ENCODE peak calls at places on chromosome 10, in eight cellular contexts. B is SJCRH30; Y is mammary epithelial cell; I is activated gamma-delta T cell treated with anti-CD3 and anti-CD28 coated beads, Interleukin-2, amount 50 U/mL, for 16 hours; H is midbrain; K is aorta; V is T follicular helper cell; D is naive thymus-derived CD4-positive, alpha-beta T cell. E is an unnamed sample.

GRCh38 chr10:49310460-49310859 is 11.5 kb downstream of the C10orf71 start:
- DNase-seq in B (no peak), Y (no peak), I (no peak), H (no peak), K (no peak), V (no peak), D (peak), E (no peak)

GRCh38 chr10:69458426-69459100 is 7.3 kb downstream of the TSPAN15 start:
- DNase-seq in B (no peak), Y (no peak), I (no peak), H (peak), K (peak), V (no peak), D (no peak), E (peak)

GRCh38 chr10:127279334-127279774 is 83.0 kb upstream of the INSYN2A start:
- DNase-seq in B (no peak), Y (no peak), I (no peak), H (no peak), K (no peak), V (no peak), D (no peak), E (no peak)

GRCh38 chr10:118339096-118339495 is 3.0 kb downstream of the FAM204A start:
- DNase-seq in B (no peak), Y (no peak), I (no peak), H (no peak), K (no peak), V (no peak), D (no peak), E (no peak)

GRCh38 chr10:125992244-125992643 is 95.9 kb downstream of the FANK1 start:
- DNase-seq in B (no peak), Y (no peak), I (no peak), H (no peak), K (no peak), V (no peak), D (no peak), E (no peak)

GRCh38 chr10:124232686-124233545 is 139.5 kb upstream of the CHST15 start:
- DNase-seq in B (no peak), Y (no peak), I (no peak), H (no peak), K (no peak), V (no peak), D (no peak), E (no peak)

GRCh38 chr10:123331438-123331837 is 177.2 kb downstream of the BUB3 start:
- DNase-seq in B (no peak), Y (peak), I (no peak), H (peak), K (no peak), V (no peak), D (no peak), E (no peak)

GRCh38 chr10:76628801-76629200 is 1008.8 kb downstream of the KCNMA1 start:
- DNase-seq in B (no peak), Y (no peak), I (no peak), H (no peak), K (no peak), V (no peak), D (no peak), E (no peak)

GRCh38 chr10:74432841-74433594 is 282.0 kb downstream of the ADK start:
- DNase-seq in B (no peak), Y (peak), I (no peak), H (no peak), K (no peak), V (no peak), D (no peak), E (no peak)

GRCh38 chr10:70940834-70941568 is 52.6 kb upstream of the PCBD1 start:
- DNase-seq in B (peak), Y (peak), I (no peak), H (no peak), K (no peak), V (no peak), D (no peak), E (no peak)

GRCh38 chr10:96646251-96646740 is 59.5 kb upstream of the TM9SF3 start:
- DNase-seq in B (no peak), Y (no peak), I (no peak), H (no peak), K (no peak), V (no peak), D (no peak), E (no peak)

GRCh38 chr10:126065751-126066150 is 169.4 kb downstream of the FANK1 start:
- DNase-seq in B (no peak), Y (peak), I (no peak), H (no peak), K (no peak), V (no peak), D (no peak), E (no peak)

GRCh38 chr10:45278860-45279498 is 36.4 kb downstream of the OR13A1 start:
- DNase-seq in B (no peak), Y (no peak), I (no peak), H (no peak), K (no peak), V (no peak), D (no peak), E (no peak)

GRCh38 chr10:95229724-95230627 is 35.9 kb downstream of the ACSM6 start:
- DNase-seq in B (peak), Y (peak), I (no peak), H (no peak), K (no peak), V (no peak), D (no peak), E (no peak)

GRCh38 chr10:71864861-71865473 is 13.9 kb upstream of the PSAP start:
- DNase-seq in B (no peak), Y (peak), I (no peak), H (no peak), K (peak), V (no peak), D (no peak), E (peak)

GRCh38 chr10:71831646-71832552 is 19.2 kb downstream of the PSAP start:
- DNase-seq in B (no peak), Y (peak), I (no peak), H (no peak), K (peak), V (no peak), D (no peak), E (no peak)

GRCh38 chr10:97178074-97178473 is 7.7 kb downstream of the SLIT1 start:
- DNase-seq in B (no peak), Y (no peak), I (no peak), H (no peak), K (no peak), V (no peak), D (no peak), E (no peak)

GRCh38 chr10:60282771-60283353 is 106.8 kb downstream of the ANK3 start:
- DNase-seq in B (no peak), Y (peak), I (no peak), H (peak), K (no peak), V (no peak), D (no peak), E (no peak)

GRCh38 chr10:15863733-15864132 is 3.4 kb upstream of the MINDY3 start:
- DNase-seq in B (no peak), Y (no peak), I (no peak), H (no peak), K (no peak), V (no peak), D (no peak), E (no peak)

GRCh38 chr10:95906675-95907453 is 911 bp upstream of the CC2D2B start:
- DNase-seq in B (peak), Y (peak), I (peak), H (peak), K (no peak), V (peak), D (peak), E (no peak)

GRCh38 chr10:33506391-33506790 is 171.9 kb upstream of the NRP1 start:
- DNase-seq in B (no peak), Y (no peak), I (no peak), H (no peak), K (no peak), V (no peak), D (no peak), E (no peak)

E was measured in upper lobe of right lung.